ENCODE peak calls at places on chromosomes 7 and 10, in five cellular contexts. A is fibroblast of mammary gland, S is choroid plexus epithelial cell, P is T47D, G is astrocyte of the hippocampus. J is an unnamed sample.

GRCh38 chr10:71621783-71622526 is 97.6 kb downstream of the C10orf105 start:
- DNase-seq in A (peak), S (peak), P (no peak), G (peak), J (peak)

GRCh38 chr10:58531084-58531695 is 18.5 kb downstream of the BICC1 start:
- DNase-seq in A (peak), S (peak), P (peak), G (peak), J (peak)

GRCh38 chr7:118072893-118073674 is 110.9 kb upstream of the LSM8 start:
- DNase-seq in A (no peak), S (no peak), P (no peak), G (no peak), J (no peak)

GRCh38 chr10:7424315-7424714 is 13.5 kb upstream of the SFMBT2 start:
- DNase-seq in A (no peak), S (no peak), P (no peak), G (no peak), J (no peak)

GRCh38 chr10:3499120-3499519 is 285.9 kb downstream of the KLF6 start:
- DNase-seq in A (no peak), S (peak), P (no peak), G (peak), J (peak)

GRCh38 chr10:86218160-86218559 is 148.4 kb downstream of the GRID1 start:
- DNase-seq in A (no peak), S (no peak), P (no peak), G (no peak), J (no peak)

GRCh38 chr10:27330074-27330473 is 89.5 kb upstream of the ACBD5 start:
- DNase-seq in A (no peak), S (no peak), P (no peak), G (no peak), J (no peak)

GRCh38 chr7:36967387-36967786 is 243.1 kb upstream of the AOAH start:
- DNase-seq in A (peak), S (peak), P (peak), G (peak), J (peak)

GRCh38 chr10:97479939-97480338 is 18.3 kb downstream of the MMS19 start:
- DNase-seq in A (no peak), S (no peak), P (no peak), G (peak), J (no peak)

GRCh38 chr7:84705701-84706100 is 481.2 kb downstream of the SEMA3D start:
- DNase-seq in A (peak), S (no peak), P (no peak), G (no peak), J (no peak)

GRCh38 chr10:123445336-123445735 is 220.8 kb upstream of the GPR26 start:
- DNase-seq in A (no peak), S (no peak), P (no peak), G (no peak), J (no peak)

GRCh38 chr7:108464743-108465142 is 8.5 kb upstream of the NRCAM start:
- DNase-seq in A (peak), S (peak), P (no peak), G (no peak), J (peak)

J was measured in cardiac fibroblast.